ENCODE peak calls at places on chromosomes 5 and 9, in ten cellular contexts. S is NK-92 treated with Interleukin-12 subunit alpha and Interleukin-12 subunit beta, amount 100 ng/mL, for 24 hours; T is hypothalamus; K is pons; W is GM18507; U is Right ventricle myocardium superior; A is stimulated activated CD4-positive, alpha-beta T cell treated with anti-CD3 and anti-CD28 coated beads, Interleukin-2, amount 100 ng/mL, for 24 hours; P is A172; X is GM10248; F is NCI-H2029. E is an unnamed sample.
A peak's percentile ranks its signal among the peaks of the same experiment; 100 is the strongest.

GRCh38 chr9:123657921-123658320 is 272.0 kb downstream of the DENND1A start:
- DNase-seq in T (no peak), W (no peak), X (no peak), A (no peak), U (no peak), P (no peak), K (no peak), S (no peak), F (no peak), E (no peak)

GRCh38 chr5:318931-319601 is 2.4 kb upstream of the AHRR start:
- DNase-seq in X (peak; percentile 11), A (no peak), W (no peak), U (no peak), T (no peak), P (no peak), F (no peak), K (no peak), S (no peak), E (no peak)

GRCh38 chr5:2388005-2388361 is 363.5 kb downstream of the IRX2 start:
- DNase-seq in X (no peak), K (no peak), W (no peak), U (no peak), T (no peak), F (no peak), A (no peak), P (no peak), S (no peak), E (no peak)

GRCh38 chr5:124000558-124000957 is 488.6 kb downstream of the CSNK1G3 start:
- DNase-seq in S (no peak), K (peak; percentile 9), W (no peak), T (no peak), F (no peak), X (no peak), A (no peak), U (no peak), P (no peak), E (no peak)

GRCh38 chr5:13708906-13709305 is 235.6 kb downstream of the DNAH5 start:
- DNase-seq in A (no peak), P (no peak), F (no peak), K (no peak), W (no peak), T (no peak), S (no peak), U (no peak), X (no peak), E (no peak)

GRCh38 chr9:127854169-127854833 is at the start of gene ENG:
- DNase-seq in X (no peak), T (peak; percentile 18), U (peak; percentile 92), S (no peak), A (peak; percentile 47), P (peak; percentile 83), W (no peak), F (peak; percentile 28), K (no peak), E (no peak)

GRCh38 chr5:168427224-168427623 is 59.0 kb upstream of the RARS1 start:
- DNase-seq in P (no peak), K (no peak), X (no peak), W (no peak), A (no peak), S (no peak), U (no peak), T (no peak), F (no peak), E (no peak)

GRCh38 chr5:73451218-73452130 is 2.9 kb upstream of the FOXD1 start:
- DNase-seq in T (peak; percentile 27), S (peak; percentile 19), X (peak; percentile 64), K (no peak), W (no peak), P (no peak), U (peak; percentile 76), F (peak; percentile 48), A (peak; percentile 80), E (peak; percentile 64)

GRCh38 chr5:72611111-72611724 is 104.0 kb upstream of the ZNF366 start:
- DNase-seq in W (peak; percentile 9), T (peak; percentile 81), K (peak; percentile 96), A (peak; percentile 59), S (no peak), X (peak; percentile 63), P (peak; percentile 70), F (peak; percentile 71), U (peak; percentile 84), E (peak; percentile 5)

GRCh38 chr9:70806872-70807271 is 314.5 kb downstream of the TRPM3 start:
- DNase-seq in A (no peak), T (no peak), P (no peak), U (no peak), F (no peak), W (no peak), K (no peak), S (no peak), X (no peak), E (no peak)

GRCh38 chr5:97644206-97644605 is 461.2 kb upstream of the RIOK2 start:
- DNase-seq in S (no peak), U (no peak), K (no peak), F (no peak), W (no peak), A (no peak), X (no peak), T (no peak), P (no peak), E (no peak)

GRCh38 chr9:104586496-104587180 is 12.6 kb downstream of the OR13C5 start:
- DNase-seq in A (no peak), F (no peak), K (no peak), U (no peak), T (no peak), W (no peak), S (no peak), X (no peak), P (no peak), E (no peak)

GRCh38 chr9:16060457-16061129 is 507.8 kb downstream of the CCDC171 start:
- DNase-seq in T (no peak), P (no peak), X (peak; percentile 26), S (no peak), U (no peak), K (no peak), W (no peak), A (no peak), F (no peak), E (peak; percentile 30)

GRCh38 chr9:94925751-94926456 is 199.4 kb downstream of the AOPEP start:
- DNase-seq in X (no peak), A (no peak), P (no peak), T (no peak), F (no peak), S (no peak), W (no peak), K (no peak), U (no peak), E (no peak)

GRCh38 chr5:133713209-133713608 is 100.9 kb upstream of the FSTL4 start:
- DNase-seq in K (no peak), U (no peak), P (no peak), S (no peak), W (no peak), A (no peak), T (no peak), F (no peak), X (no peak), E (no peak)

GRCh38 chr5:35436441-35437057 is 181.1 kb upstream of the SPEF2 start:
- DNase-seq in S (no peak), U (no peak), A (no peak), K (peak; percentile 42), T (no peak), P (peak; percentile 46), W (no peak), X (peak; percentile 13), F (no peak), E (peak; percentile 5)

GRCh38 chr9:73148447-73148937 is 3.2 kb upstream of the ANXA1 start:
- DNase-seq in K (no peak), S (no peak), X (no peak), W (no peak), P (no peak), A (no peak), F (no peak), T (no peak), U (no peak), E (no peak)

E was measured in GM06990.